ENCODE peak calls at places on chromosomes 2 and 18, in five cellular contexts. L is fibroblast of pulmonary artery, B is lower lobe of right lung, W is testis, U is right lobe of liver. T is an unnamed sample.

GRCh38 chr2:153047220-153047619 is 328.8 kb downstream of the ARL6IP6 start:
- DNase-seq in L (no peak), B (no peak), W (no peak), U (no peak), T (no peak)

GRCh38 chr2:235573331-235574221 is 79.7 kb downstream of the AGAP1 start:
- DNase-seq in L (no peak), B (no peak), W (no peak), U (no peak), T (no peak)

GRCh38 chr2:72142743-72143440 is 4.8 kb downstream of the CYP26B1 start:
- DNase-seq in L (peak; percentile 40), B (no peak), W (peak; percentile 91), U (no peak), T (peak; percentile 80)

GRCh38 chr2:171547256-171547655 is 25.0 kb downstream of the CYBRD1 start:
- DNase-seq in L (no peak), B (no peak), W (no peak), U (no peak), T (no peak)

GRCh38 chr2:162126145-162126926 is 25.7 kb downstream of the GCG start:
- DNase-seq in L (no peak), B (no peak), W (no peak), U (no peak), T (no peak)

GRCh38 chr2:215598376-215598975 is 162.6 kb upstream of the FN1 start:
- DNase-seq in L (no peak), B (no peak), W (no peak), U (no peak), T (no peak)

GRCh38 chr2:23554054-23554697 is 169.2 kb downstream of the KLHL29 start:
- DNase-seq in L (peak; percentile 53), B (no peak), W (peak; percentile 60), U (no peak), T (peak; percentile 66)

GRCh38 chr2:173354073-173354600 is 535 bp upstream of the CDCA7 start:
- DNase-seq in L (no peak), B (no peak), W (no peak), U (no peak), T (no peak)

GRCh38 chr2:19802088-19802806 is 99.5 kb downstream of the TTC32 start:
- DNase-seq in L (peak; percentile 70), B (no peak), W (no peak), U (no peak), T (no peak)

GRCh38 chr2:42052702-42053481 is 5.1 kb downstream of the PKDCC start:
- DNase-seq in L (peak; percentile 88), B (no peak), W (no peak), U (no peak), T (peak; percentile 77)

GRCh38 chr2:15939854-15940660 is at the start of gene MYCN:
- DNase-seq in L (peak; percentile 42), B (no peak), W (peak; percentile 79), U (peak; percentile 43), T (peak; percentile 72)
- TF ChIP-seq CTCF in L (no peak), B (peak; percentile 73), W (no peak), U (peak; percentile 77), T (no peak)

DNA sequence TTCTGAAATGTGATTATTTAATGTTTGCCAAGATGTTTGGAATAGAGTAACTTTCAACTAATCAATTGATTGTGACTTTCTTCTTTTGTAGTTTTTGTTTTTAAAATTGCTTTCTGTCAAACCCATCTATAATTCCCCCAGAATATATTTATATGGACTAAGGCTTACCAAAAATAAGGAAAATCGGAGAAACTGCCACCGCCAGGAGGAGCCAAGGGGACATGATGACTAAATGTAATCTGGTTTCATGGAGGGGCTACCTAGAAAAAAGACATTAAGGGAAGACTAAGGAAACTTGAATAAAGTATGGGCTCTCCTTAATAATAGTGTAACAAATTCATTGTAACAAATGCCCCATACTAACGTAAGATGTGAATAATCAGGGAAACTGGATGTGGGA is 19.5 kb downstream of the BOLA3 start:
- DNase-seq in L (peak; percentile 34), B (no peak), W (no peak), U (no peak), T (no peak)
- TF ChIP-seq CTCF in L (peak; percentile 40), B (no peak), W (no peak), U (no peak), T (no peak)

DNA sequence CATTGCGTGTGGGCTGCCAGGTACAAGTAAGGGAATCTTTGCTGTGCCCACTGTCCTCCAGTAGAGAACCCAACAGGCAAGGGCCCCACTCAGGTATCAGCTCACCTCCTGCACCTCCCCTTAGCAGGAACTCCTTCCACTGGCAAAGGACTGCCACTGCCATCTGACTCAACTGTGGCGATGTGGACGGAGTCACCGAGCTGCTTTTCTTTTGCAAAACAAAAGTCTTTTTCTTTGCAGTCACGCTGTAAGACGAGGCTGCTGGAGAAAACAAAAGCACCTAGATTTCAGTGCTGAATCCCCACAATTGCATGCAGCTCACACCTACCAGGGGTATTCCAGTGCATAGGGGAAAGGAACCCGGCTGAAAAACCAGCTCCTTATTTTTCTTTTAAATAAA is 7.9 kb downstream of the MTERF4 start:
- DNase-seq in L (no peak), B (no peak), W (no peak), U (no peak), T (no peak)
- TF ChIP-seq CTCF in L (no peak), B (no peak), W (no peak), U (no peak), T (no peak)

GRCh38 chr2:46029332-46029811 is 267.8 kb upstream of the EPAS1 start:
- DNase-seq in L (peak; percentile 64), B (no peak), W (no peak), U (no peak), T (no peak)
- TF ChIP-seq CTCF in L (peak; percentile 17), B (peak; percentile 14), W (no peak), U (no peak), T (no peak)

DNA sequence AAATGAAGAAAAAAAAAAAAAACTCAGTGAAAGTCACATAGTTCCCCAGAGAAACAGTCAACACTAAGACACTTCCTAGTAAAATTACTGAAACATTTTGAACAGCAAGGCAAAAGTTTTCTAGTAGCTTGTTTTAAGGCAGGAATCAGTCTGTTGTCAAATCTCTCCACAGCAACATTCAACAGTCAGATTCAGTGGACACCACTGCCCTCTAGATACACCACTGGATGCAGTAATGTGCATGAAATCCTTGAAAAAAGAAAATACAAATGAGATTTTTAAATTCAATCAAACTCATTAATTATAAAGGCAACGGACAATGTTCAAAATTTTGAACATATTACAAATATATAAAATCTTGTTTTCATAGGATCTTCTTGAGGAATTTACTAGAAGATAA is 46.4 kb downstream of the GRB14 start:
- DNase-seq in L (no peak), B (no peak), W (no peak), U (no peak), T (no peak)
- TF ChIP-seq CTCF in L (no peak), B (no peak), W (no peak), U (peak; percentile 31), T (no peak)

GRCh38 chr18:51647942-51648341 is 450.5 kb upstream of the MEX3C start:
- DNase-seq in L (no peak), B (no peak), W (no peak), U (no peak), T (no peak)

GRCh38 chr18:51654441-51655326 is 457.2 kb upstream of the MEX3C start:
- DNase-seq in L (no peak), B (no peak), W (no peak), U (no peak), T (no peak)

GRCh38 chr18:51653507-51654213 is 456.2 kb upstream of the MEX3C start:
- DNase-seq in L (no peak), B (no peak), W (no peak), U (no peak), T (no peak)

GRCh38 chr18:51655327-51655698 is 457.8 kb upstream of the MEX3C start:
- DNase-seq in L (no peak), B (no peak), W (no peak), U (no peak), T (no peak)

DNA sequence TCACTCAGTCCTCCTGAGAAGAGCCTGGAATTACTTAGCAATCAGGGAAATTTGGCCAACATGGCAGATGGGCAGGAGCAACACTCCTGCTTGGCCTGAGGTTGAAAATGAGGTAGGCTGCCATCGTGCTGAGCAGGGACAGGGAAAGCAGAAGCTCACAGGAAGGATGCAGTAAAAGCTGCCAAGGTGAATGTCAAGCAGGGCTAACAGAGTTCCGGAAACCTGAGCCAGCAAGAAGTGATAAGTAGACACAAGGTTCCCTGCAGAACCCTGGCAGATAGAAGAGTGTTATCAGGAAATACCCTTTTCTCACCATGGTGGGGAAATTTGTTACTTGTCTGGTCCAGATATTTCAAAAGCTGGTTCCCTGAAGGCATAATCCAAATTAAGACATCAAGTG is 454.3 kb upstream of the MEX3C start:
- DNase-seq in L (no peak), B (no peak), W (no peak), U (no peak), T (no peak)
- TF ChIP-seq CTCF in L (no peak), B (no peak), W (no peak), U (no peak), T (no peak)

DNA sequence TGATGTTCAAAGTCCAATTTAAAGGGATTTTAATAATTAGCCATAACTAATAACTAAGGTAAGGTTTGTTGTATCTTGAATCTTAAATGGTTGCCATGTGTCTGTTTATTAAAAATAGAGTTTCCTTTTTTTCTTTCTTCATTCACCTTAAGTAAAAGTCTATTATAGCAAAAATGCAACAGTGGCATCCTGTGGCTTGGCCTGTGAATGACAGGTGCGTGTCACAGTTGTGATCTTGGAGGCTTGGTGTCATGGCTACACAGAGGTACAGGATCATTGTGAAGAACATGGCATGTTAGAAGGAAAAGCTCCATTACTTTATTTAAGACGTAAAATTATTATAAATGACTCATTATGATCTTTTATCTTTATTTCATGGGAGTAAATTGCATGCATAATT is 246.1 kb downstream of the BCL2 start:
- DNase-seq in L (no peak), B (no peak), W (no peak), U (no peak), T (no peak)
- TF ChIP-seq CTCF in L (no peak), B (no peak), W (no peak), U (peak; percentile 38), T (no peak)

DNA sequence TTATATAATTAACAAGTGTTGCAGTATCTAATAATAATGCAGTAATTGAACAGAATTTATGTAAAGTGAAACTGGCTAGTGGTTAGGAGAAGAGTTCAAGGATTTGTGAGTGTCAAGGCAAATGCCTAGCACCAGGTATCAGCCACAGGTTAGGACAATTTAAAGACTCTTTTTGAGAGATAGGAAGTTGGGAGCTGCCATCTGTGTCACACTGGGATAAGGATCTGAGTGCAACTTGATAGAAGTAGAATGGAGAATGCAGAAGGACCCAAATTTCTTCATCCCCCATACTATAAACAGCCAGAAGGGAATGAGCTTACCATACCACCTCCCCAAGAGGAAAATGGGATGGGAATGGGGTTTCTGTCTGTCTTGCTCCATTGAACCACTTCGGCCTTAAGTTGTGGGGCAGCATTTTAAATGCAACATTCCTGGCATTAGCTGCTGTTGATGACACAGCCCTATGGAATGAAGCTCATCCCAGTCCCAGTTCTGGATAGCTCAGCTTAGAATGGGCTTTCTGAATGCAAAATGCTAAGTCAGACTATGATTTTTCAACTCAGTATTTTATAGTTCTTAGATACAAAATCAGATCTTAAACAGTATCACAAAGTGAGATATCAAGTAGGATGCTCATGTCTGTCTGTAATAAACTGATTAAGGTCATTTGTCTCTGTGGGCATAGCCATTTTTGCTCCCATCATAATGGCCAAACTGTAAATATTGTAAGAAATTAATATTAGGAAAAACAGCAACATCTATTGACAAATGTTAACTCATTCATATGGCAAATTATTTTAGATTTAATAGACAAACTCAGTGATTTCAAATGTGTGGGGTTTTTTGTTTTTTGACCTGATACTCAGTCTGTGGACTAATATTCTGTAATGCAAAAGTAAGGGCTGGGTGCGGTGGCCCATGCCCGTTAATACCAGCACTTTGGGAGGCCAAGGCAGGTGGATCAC is 44.0 kb downstream of the GPR155 start:
- DNase-seq in L (peak; percentile 85), B (no peak), W (no peak), U (no peak), T (no peak)
- TF ChIP-seq CTCF in L (no peak), B (no peak), W (no peak), U (no peak), T (no peak)

GRCh38 chr2:70498054-70498453 is 55.6 kb downstream of the TGFA start:
- DNase-seq in L (no peak), B (no peak), W (no peak), U (no peak), T (no peak)
- TF ChIP-seq CTCF in L (no peak), B (no peak), W (no peak), U (no peak), T (no peak)

T was measured in ovary.